ENCODE peak calls at places on chromosomes 16 and 17, in seven cellular contexts. One of them, this sample, is unnamed.

GRCh38 chr17:40679523-40679907 is 14.5 kb upstream of the KRT222 start:
- DNase-seq in tibial artery: no peak
- DNase-seq in mammary epithelial cell: no peak
- DNase-seq in thoracic aorta: no peak
- DNase-seq in stimulated activated CD4-positive, alpha-beta T cell treated with anti-CD3 and anti-CD28 coated beads, Interleukin-2, amount 100 ng/mL, for 48 hours: no peak
- DNase-seq in NCI-H1436: no peak
- DNase-seq in fibroblast of lung: no peak
- DNase-seq in this sample: no peak

GRCh38 chr16:72202014-72202413 is 30.1 kb upstream of the PMFBP1 start:
- DNase-seq in tibial artery: no peak
- DNase-seq in mammary epithelial cell: peak
- DNase-seq in thoracic aorta: no peak
- DNase-seq in stimulated activated CD4-positive, alpha-beta T cell treated with anti-CD3 and anti-CD28 coated beads, Interleukin-2, amount 100 ng/mL, for 48 hours: no peak
- DNase-seq in NCI-H1436: no peak
- DNase-seq in fibroblast of lung: peak
- DNase-seq in this sample: no peak

GRCh38 chr17:74769856-74770497 is 6.2 kb downstream of the NAT9 start:
- DNase-seq in tibial artery: no peak
- DNase-seq in mammary epithelial cell: no peak
- DNase-seq in thoracic aorta: no peak
- DNase-seq in stimulated activated CD4-positive, alpha-beta T cell treated with anti-CD3 and anti-CD28 coated beads, Interleukin-2, amount 100 ng/mL, for 48 hours: no peak
- DNase-seq in NCI-H1436: no peak
- DNase-seq in fibroblast of lung: no peak
- DNase-seq in this sample: no peak

GRCh38 chr16:26983426-26983825 is 83.3 kb upstream of the C16orf82 start:
- DNase-seq in tibial artery: no peak
- DNase-seq in mammary epithelial cell: no peak
- DNase-seq in thoracic aorta: no peak
- DNase-seq in stimulated activated CD4-positive, alpha-beta T cell treated with anti-CD3 and anti-CD28 coated beads, Interleukin-2, amount 100 ng/mL, for 48 hours: no peak
- DNase-seq in NCI-H1436: no peak
- DNase-seq in fibroblast of lung: peak
- DNase-seq in this sample: no peak

GRCh38 chr16:88649924-88650748 is 717 bp downstream of the CYBA start:
- DNase-seq in tibial artery: peak
- DNase-seq in mammary epithelial cell: no peak
- DNase-seq in thoracic aorta: no peak
- DNase-seq in stimulated activated CD4-positive, alpha-beta T cell treated with anti-CD3 and anti-CD28 coated beads, Interleukin-2, amount 100 ng/mL, for 48 hours: no peak
- DNase-seq in NCI-H1436: peak
- DNase-seq in fibroblast of lung: no peak
- DNase-seq in this sample: peak

GRCh38 chr16:19886061-19886792 is 1.6 kb upstream of the GPRC5B start:
- DNase-seq in tibial artery: peak
- DNase-seq in mammary epithelial cell: peak
- DNase-seq in thoracic aorta: peak
- DNase-seq in stimulated activated CD4-positive, alpha-beta T cell treated with anti-CD3 and anti-CD28 coated beads, Interleukin-2, amount 100 ng/mL, for 48 hours: peak
- DNase-seq in NCI-H1436: peak
- DNase-seq in fibroblast of lung: peak
- DNase-seq in this sample: peak

GRCh38 chr17:46811978-46812583 is 6.4 kb downstream of the WNT3 start:
- DNase-seq in tibial artery: no peak
- DNase-seq in mammary epithelial cell: peak
- DNase-seq in thoracic aorta: no peak
- DNase-seq in stimulated activated CD4-positive, alpha-beta T cell treated with anti-CD3 and anti-CD28 coated beads, Interleukin-2, amount 100 ng/mL, for 48 hours: no peak
- DNase-seq in NCI-H1436: no peak
- DNase-seq in fibroblast of lung: peak
- DNase-seq in this sample: peak

GRCh38 chr17:39208136-39208535 is 8.1 kb downstream of the RPL19 start:
- DNase-seq in tibial artery: no peak
- DNase-seq in mammary epithelial cell: no peak
- DNase-seq in thoracic aorta: no peak
- DNase-seq in stimulated activated CD4-positive, alpha-beta T cell treated with anti-CD3 and anti-CD28 coated beads, Interleukin-2, amount 100 ng/mL, for 48 hours: no peak
- DNase-seq in NCI-H1436: no peak
- DNase-seq in fibroblast of lung: no peak
- DNase-seq in this sample: no peak

GRCh38 chr17:57986841-57987581 is 1.0 kb downstream of the VEZF1 start:
- DNase-seq in tibial artery: peak
- DNase-seq in mammary epithelial cell: peak
- DNase-seq in thoracic aorta: no peak
- DNase-seq in stimulated activated CD4-positive, alpha-beta T cell treated with anti-CD3 and anti-CD28 coated beads, Interleukin-2, amount 100 ng/mL, for 48 hours: peak
- DNase-seq in NCI-H1436: no peak
- DNase-seq in fibroblast of lung: peak
- DNase-seq in this sample: peak

GRCh38 chr16:2912330-2913199 is 834 bp downstream of the FLYWCH1 start:
- DNase-seq in tibial artery: no peak
- DNase-seq in mammary epithelial cell: peak
- DNase-seq in thoracic aorta: no peak
- DNase-seq in stimulated activated CD4-positive, alpha-beta T cell treated with anti-CD3 and anti-CD28 coated beads, Interleukin-2, amount 100 ng/mL, for 48 hours: peak
- DNase-seq in NCI-H1436: no peak
- DNase-seq in fibroblast of lung: peak
- DNase-seq in this sample: peak

GRCh38 chr17:1241904-1242303 is 28.3 kb upstream of the BHLHA9 start:
- DNase-seq in tibial artery: no peak
- DNase-seq in mammary epithelial cell: no peak
- DNase-seq in thoracic aorta: no peak
- DNase-seq in stimulated activated CD4-positive, alpha-beta T cell treated with anti-CD3 and anti-CD28 coated beads, Interleukin-2, amount 100 ng/mL, for 48 hours: no peak
- DNase-seq in NCI-H1436: peak
- DNase-seq in fibroblast of lung: peak
- DNase-seq in this sample: no peak

GRCh38 chr17:58219007-58219788 is at the start of gene MKS1:
- DNase-seq in tibial artery: peak
- DNase-seq in mammary epithelial cell: peak
- DNase-seq in thoracic aorta: peak
- DNase-seq in stimulated activated CD4-positive, alpha-beta T cell treated with anti-CD3 and anti-CD28 coated beads, Interleukin-2, amount 100 ng/mL, for 48 hours: peak
- DNase-seq in NCI-H1436: peak
- DNase-seq in fibroblast of lung: peak
- DNase-seq in this sample: peak

GRCh38 chr16:77169650-77170236 is 21.2 kb upstream of the MON1B start:
- DNase-seq in tibial artery: no peak
- DNase-seq in mammary epithelial cell: peak
- DNase-seq in thoracic aorta: no peak
- DNase-seq in stimulated activated CD4-positive, alpha-beta T cell treated with anti-CD3 and anti-CD28 coated beads, Interleukin-2, amount 100 ng/mL, for 48 hours: peak
- DNase-seq in NCI-H1436: peak
- DNase-seq in fibroblast of lung: peak
- DNase-seq in this sample: peak

GRCh38 chr17:81794509-81794908 is 9.4 kb upstream of the GCGR start:
- DNase-seq in tibial artery: no peak
- DNase-seq in mammary epithelial cell: no peak
- DNase-seq in thoracic aorta: no peak
- DNase-seq in stimulated activated CD4-positive, alpha-beta T cell treated with anti-CD3 and anti-CD28 coated beads, Interleukin-2, amount 100 ng/mL, for 48 hours: no peak
- DNase-seq in NCI-H1436: no peak
- DNase-seq in fibroblast of lung: no peak
- DNase-seq in this sample: peak

GRCh38 chr17:55057184-55057583 is 88.6 kb downstream of the STXBP4 start:
- DNase-seq in tibial artery: no peak
- DNase-seq in mammary epithelial cell: no peak
- DNase-seq in thoracic aorta: no peak
- DNase-seq in stimulated activated CD4-positive, alpha-beta T cell treated with anti-CD3 and anti-CD28 coated beads, Interleukin-2, amount 100 ng/mL, for 48 hours: no peak
- DNase-seq in NCI-H1436: no peak
- DNase-seq in fibroblast of lung: no peak
- DNase-seq in this sample: no peak

GRCh38 chr17:78769200-78769773 is 12.8 kb downstream of the CYTH1 start:
- DNase-seq in tibial artery: no peak
- DNase-seq in mammary epithelial cell: no peak
- DNase-seq in thoracic aorta: no peak
- DNase-seq in stimulated activated CD4-positive, alpha-beta T cell treated with anti-CD3 and anti-CD28 coated beads, Interleukin-2, amount 100 ng/mL, for 48 hours: no peak
- DNase-seq in NCI-H1436: no peak
- DNase-seq in fibroblast of lung: no peak
- DNase-seq in this sample: no peak

GRCh38 chr17:80177986-80178590 is 8.3 kb downstream of the CARD14 start:
- DNase-seq in tibial artery: no peak
- DNase-seq in mammary epithelial cell: no peak
- DNase-seq in thoracic aorta: no peak
- DNase-seq in stimulated activated CD4-positive, alpha-beta T cell treated with anti-CD3 and anti-CD28 coated beads, Interleukin-2, amount 100 ng/mL, for 48 hours: no peak
- DNase-seq in NCI-H1436: no peak
- DNase-seq in fibroblast of lung: no peak
- DNase-seq in this sample: no peak

GRCh38 chr16:84194018-84194417 is 3.1 kb downstream of the ADAD2 start:
- DNase-seq in tibial artery: no peak
- DNase-seq in mammary epithelial cell: no peak
- DNase-seq in thoracic aorta: no peak
- DNase-seq in stimulated activated CD4-positive, alpha-beta T cell treated with anti-CD3 and anti-CD28 coated beads, Interleukin-2, amount 100 ng/mL, for 48 hours: no peak
- DNase-seq in NCI-H1436: no peak
- DNase-seq in fibroblast of lung: no peak
- DNase-seq in this sample: no peak

GRCh38 chr17:6427284-6427781 is 7.6 kb downstream of the AIPL1 start:
- DNase-seq in tibial artery: no peak
- DNase-seq in mammary epithelial cell: peak
- DNase-seq in thoracic aorta: no peak
- DNase-seq in stimulated activated CD4-positive, alpha-beta T cell treated with anti-CD3 and anti-CD28 coated beads, Interleukin-2, amount 100 ng/mL, for 48 hours: peak
- DNase-seq in NCI-H1436: no peak
- DNase-seq in fibroblast of lung: peak
- DNase-seq in this sample: no peak

GRCh38 chr17:8832711-8833352 is 33.7 kb upstream of the MFSD6L start:
- DNase-seq in tibial artery: no peak
- DNase-seq in mammary epithelial cell: no peak
- DNase-seq in thoracic aorta: no peak
- DNase-seq in stimulated activated CD4-positive, alpha-beta T cell treated with anti-CD3 and anti-CD28 coated beads, Interleukin-2, amount 100 ng/mL, for 48 hours: peak
- DNase-seq in NCI-H1436: no peak
- DNase-seq in fibroblast of lung: no peak
- DNase-seq in this sample: peak

GRCh38 chr16:19090916-19091315 is 22.8 kb upstream of the ITPRIPL2 start:
- DNase-seq in tibial artery: peak
- DNase-seq in mammary epithelial cell: no peak
- DNase-seq in thoracic aorta: no peak
- DNase-seq in stimulated activated CD4-positive, alpha-beta T cell treated with anti-CD3 and anti-CD28 coated beads, Interleukin-2, amount 100 ng/mL, for 48 hours: no peak
- DNase-seq in NCI-H1436: no peak
- DNase-seq in fibroblast of lung: no peak
- DNase-seq in this sample: no peak

GRCh38 chr17:74631468-74632195 is 8.1 kb upstream of the CD300E start:
- DNase-seq in tibial artery: peak
- DNase-seq in mammary epithelial cell: no peak
- DNase-seq in thoracic aorta: no peak
- DNase-seq in stimulated activated CD4-positive, alpha-beta T cell treated with anti-CD3 and anti-CD28 coated beads, Interleukin-2, amount 100 ng/mL, for 48 hours: no peak
- DNase-seq in NCI-H1436: no peak
- DNase-seq in fibroblast of lung: no peak
- DNase-seq in this sample: no peak

GRCh38 chr17:10357768-10358167 is 15.0 kb downstream of the MYH13 start:
- DNase-seq in tibial artery: no peak
- DNase-seq in mammary epithelial cell: no peak
- DNase-seq in thoracic aorta: no peak
- DNase-seq in stimulated activated CD4-positive, alpha-beta T cell treated with anti-CD3 and anti-CD28 coated beads, Interleukin-2, amount 100 ng/mL, for 48 hours: peak
- DNase-seq in NCI-H1436: no peak
- DNase-seq in fibroblast of lung: no peak
- DNase-seq in this sample: peak

GRCh38 chr16:57859331-57859730 is 57.0 kb upstream of the KIFC3 start:
- DNase-seq in tibial artery: no peak
- DNase-seq in mammary epithelial cell: no peak
- DNase-seq in thoracic aorta: no peak
- DNase-seq in stimulated activated CD4-positive, alpha-beta T cell treated with anti-CD3 and anti-CD28 coated beads, Interleukin-2, amount 100 ng/mL, for 48 hours: no peak
- DNase-seq in NCI-H1436: no peak
- DNase-seq in fibroblast of lung: peak
- DNase-seq in this sample: peak

GRCh38 chr17:17970699-17971430 is 1.3 kb downstream of the TOM1L2 start:
- DNase-seq in tibial artery: no peak
- DNase-seq in mammary epithelial cell: no peak
- DNase-seq in thoracic aorta: no peak
- DNase-seq in stimulated activated CD4-positive, alpha-beta T cell treated with anti-CD3 and anti-CD28 coated beads, Interleukin-2, amount 100 ng/mL, for 48 hours: no peak
- DNase-seq in NCI-H1436: no peak
- DNase-seq in fibroblast of lung: no peak
- DNase-seq in this sample: peak

GRCh38 chr17:64120159-64120558 is 9.8 kb downstream of the ERN1 start:
- DNase-seq in tibial artery: no peak
- DNase-seq in mammary epithelial cell: no peak
- DNase-seq in thoracic aorta: no peak
- DNase-seq in stimulated activated CD4-positive, alpha-beta T cell treated with anti-CD3 and anti-CD28 coated beads, Interleukin-2, amount 100 ng/mL, for 48 hours: no peak
- DNase-seq in NCI-H1436: no peak
- DNase-seq in fibroblast of lung: no peak
- DNase-seq in this sample: no peak

GRCh38 chr16:67562526-67562917 is at the start of gene CTCF:
- DNase-seq in tibial artery: peak
- DNase-seq in mammary epithelial cell: peak
- DNase-seq in thoracic aorta: no peak
- DNase-seq in stimulated activated CD4-positive, alpha-beta T cell treated with anti-CD3 and anti-CD28 coated beads, Interleukin-2, amount 100 ng/mL, for 48 hours: peak
- DNase-seq in NCI-H1436: peak
- DNase-seq in fibroblast of lung: peak
- DNase-seq in this sample: peak

GRCh38 chr16:11131706-11132105 is 124.3 kb downstream of the SOCS1 start:
- DNase-seq in tibial artery: peak
- DNase-seq in mammary epithelial cell: no peak
- DNase-seq in thoracic aorta: no peak
- DNase-seq in stimulated activated CD4-positive, alpha-beta T cell treated with anti-CD3 and anti-CD28 coated beads, Interleukin-2, amount 100 ng/mL, for 48 hours: no peak
- DNase-seq in NCI-H1436: no peak
- DNase-seq in fibroblast of lung: no peak
- DNase-seq in this sample: no peak

GRCh38 chr16:81181013-81181720 is 57.3 kb upstream of the BCO1 start:
- DNase-seq in tibial artery: peak
- DNase-seq in mammary epithelial cell: peak
- DNase-seq in thoracic aorta: peak
- DNase-seq in stimulated activated CD4-positive, alpha-beta T cell treated with anti-CD3 and anti-CD28 coated beads, Interleukin-2, amount 100 ng/mL, for 48 hours: no peak
- DNase-seq in NCI-H1436: peak
- DNase-seq in fibroblast of lung: peak
- DNase-seq in this sample: peak

GRCh38 chr17:29617481-29618271 is 5.0 kb downstream of the CORO6 start:
- DNase-seq in tibial artery: peak
- DNase-seq in mammary epithelial cell: peak
- DNase-seq in thoracic aorta: no peak
- DNase-seq in stimulated activated CD4-positive, alpha-beta T cell treated with anti-CD3 and anti-CD28 coated beads, Interleukin-2, amount 100 ng/mL, for 48 hours: peak
- DNase-seq in NCI-H1436: peak
- DNase-seq in fibroblast of lung: peak
- DNase-seq in this sample: peak

GRCh38 chr17:66654341-66654740 is 180.6 kb upstream of the CACNG5 start:
- DNase-seq in tibial artery: no peak
- DNase-seq in mammary epithelial cell: peak
- DNase-seq in thoracic aorta: no peak
- DNase-seq in stimulated activated CD4-positive, alpha-beta T cell treated with anti-CD3 and anti-CD28 coated beads, Interleukin-2, amount 100 ng/mL, for 48 hours: no peak
- DNase-seq in NCI-H1436: no peak
- DNase-seq in fibroblast of lung: peak
- DNase-seq in this sample: no peak

GRCh38 chr16:55072976-55073375 is 142.3 kb downstream of the IRX5 start:
- DNase-seq in tibial artery: no peak
- DNase-seq in mammary epithelial cell: no peak
- DNase-seq in thoracic aorta: no peak
- DNase-seq in stimulated activated CD4-positive, alpha-beta T cell treated with anti-CD3 and anti-CD28 coated beads, Interleukin-2, amount 100 ng/mL, for 48 hours: no peak
- DNase-seq in NCI-H1436: no peak
- DNase-seq in fibroblast of lung: no peak
- DNase-seq in this sample: no peak

GRCh38 chr16:303760-304505 is 21.0 kb downstream of the PDIA2 start:
- DNase-seq in tibial artery: no peak
- DNase-seq in mammary epithelial cell: no peak
- DNase-seq in thoracic aorta: no peak
- DNase-seq in stimulated activated CD4-positive, alpha-beta T cell treated with anti-CD3 and anti-CD28 coated beads, Interleukin-2, amount 100 ng/mL, for 48 hours: no peak
- DNase-seq in NCI-H1436: no peak
- DNase-seq in fibroblast of lung: no peak
- DNase-seq in this sample: no peak

GRCh38 chr17:41394254-41395016 is 3.0 kb downstream of the KRT31 start:
- DNase-seq in tibial artery: no peak
- DNase-seq in mammary epithelial cell: peak
- DNase-seq in thoracic aorta: no peak
- DNase-seq in stimulated activated CD4-positive, alpha-beta T cell treated with anti-CD3 and anti-CD28 coated beads, Interleukin-2, amount 100 ng/mL, for 48 hours: no peak
- DNase-seq in NCI-H1436: no peak
- DNase-seq in fibroblast of lung: peak
- DNase-seq in this sample: no peak

GRCh38 chr17:1999557-2000251 is 25.4 kb downstream of the RTN4RL1 start:
- DNase-seq in tibial artery: peak
- DNase-seq in mammary epithelial cell: no peak
- DNase-seq in thoracic aorta: no peak
- DNase-seq in stimulated activated CD4-positive, alpha-beta T cell treated with anti-CD3 and anti-CD28 coated beads, Interleukin-2, amount 100 ng/mL, for 48 hours: no peak
- DNase-seq in NCI-H1436: no peak
- DNase-seq in fibroblast of lung: peak
- DNase-seq in this sample: no peak

GRCh38 chr16:364091-364490 is 6.2 kb downstream of the MRPL28 start:
- DNase-seq in tibial artery: no peak
- DNase-seq in mammary epithelial cell: no peak
- DNase-seq in thoracic aorta: no peak
- DNase-seq in stimulated activated CD4-positive, alpha-beta T cell treated with anti-CD3 and anti-CD28 coated beads, Interleukin-2, amount 100 ng/mL, for 48 hours: no peak
- DNase-seq in NCI-H1436: no peak
- DNase-seq in fibroblast of lung: no peak
- DNase-seq in this sample: no peak

GRCh38 chr17:34579017-34579946 is at the start of gene TMEM132E:
- DNase-seq in tibial artery: no peak
- DNase-seq in mammary epithelial cell: peak
- DNase-seq in thoracic aorta: peak
- DNase-seq in stimulated activated CD4-positive, alpha-beta T cell treated with anti-CD3 and anti-CD28 coated beads, Interleukin-2, amount 100 ng/mL, for 48 hours: no peak
- DNase-seq in NCI-H1436: no peak
- DNase-seq in fibroblast of lung: peak
- DNase-seq in this sample: no peak

GRCh38 chr17:56478836-56479447 is 114.6 kb upstream of the NOG start:
- DNase-seq in tibial artery: no peak
- DNase-seq in mammary epithelial cell: peak
- DNase-seq in thoracic aorta: no peak
- DNase-seq in stimulated activated CD4-positive, alpha-beta T cell treated with anti-CD3 and anti-CD28 coated beads, Interleukin-2, amount 100 ng/mL, for 48 hours: peak
- DNase-seq in NCI-H1436: no peak
- DNase-seq in fibroblast of lung: peak
- DNase-seq in this sample: peak